ENCODE peak calls at places on chromosome 6, in nine cellular contexts. B, H, E, Q, F, M, N, P and G are unnamed samples.

GRCh38 chr6:18823782-18824386 is 436.7 kb downstream of the RNF144B start:
- DNase-seq in N (peak; percentile 33), E (peak; percentile 74), B (peak; percentile 3), H (no peak), P (no peak), Q (peak; percentile 89), M (peak; percentile 84), F (peak; percentile 7), G (peak; percentile 49)

GRCh38 chr6:159061805-159062563 is 17.2 kb upstream of the TAGAP start:
- DNase-seq in F (no peak), Q (no peak), P (no peak), H (no peak), N (no peak), B (no peak), M (no peak), E (no peak), G (no peak)

GRCh38 chr6:7419065-7419464 is 29.5 kb downstream of the RIOK1 start:
- DNase-seq in P (no peak), H (no peak), M (no peak), F (no peak), Q (no peak), E (no peak), B (no peak), N (peak; percentile 69), G (no peak)

GRCh38 chr6:43386492-43386891 is 17.0 kb upstream of the ZNF318 start:
- DNase-seq in P (no peak), F (no peak), Q (no peak), E (no peak), M (no peak), B (peak; percentile 52), H (no peak), N (peak; percentile 21), G (no peak)

GRCh38 chr6:33298773-33299236 is at the start of gene RGL2:
- DNase-seq in N (no peak), M (peak; percentile 88), P (no peak), B (peak; percentile 78), H (no peak), E (no peak), F (no peak), Q (peak; percentile 52), G (peak; percentile 87)

GRCh38 chr6:73565767-73566485 is 45.1 kb upstream of the EEF1A1 start:
- DNase-seq in M (no peak), E (no peak), F (no peak), B (no peak), H (no peak), P (no peak), N (peak; percentile 86), Q (peak; percentile 96), G (no peak)

GRCh38 chr6:52995913-52996685 is 1.0 kb upstream of the GSTA4 start:
- DNase-seq in M (peak; percentile 79), H (peak; percentile 13), P (peak; percentile 51), B (peak; percentile 20), E (peak; percentile 76), F (peak; percentile 89), N (peak; percentile 76), Q (peak; percentile 54), G (peak; percentile 24)

GRCh38 chr6:18978330-18979128 is 591.4 kb downstream of the RNF144B start:
- DNase-seq in E (no peak), M (no peak), B (no peak), P (no peak), H (no peak), N (peak; percentile 29), Q (peak; percentile 67), F (no peak), G (no peak)

GRCh38 chr6:85544776-85545175 is 48.9 kb downstream of the SNX14 start:
- DNase-seq in F (no peak), B (no peak), Q (no peak), N (no peak), E (no peak), H (no peak), M (no peak), P (no peak), G (no peak)

GRCh38 chr6:39568896-39569295 is 156.3 kb downstream of the KIF6 start:
- DNase-seq in E (no peak), P (no peak), F (no peak), N (no peak), M (no peak), H (no peak), Q (no peak), B (no peak), G (no peak)

GRCh38 chr6:89731924-89732568 is 87.5 kb downstream of the MDN1 start:
- DNase-seq in H (no peak), E (no peak), N (no peak), M (no peak), P (no peak), Q (no peak), B (no peak), F (no peak), G (no peak)

GRCh38 chr6:169452117-169452868 is 198.6 kb upstream of the THBS2 start:
- DNase-seq in F (peak; percentile 75), P (no peak), Q (no peak), E (peak; percentile 45), H (no peak), M (peak; percentile 90), N (no peak), B (peak; percentile 57), G (no peak)

GRCh38 chr6:55694148-55694547 is 115.2 kb upstream of the HMGCLL1 start:
- DNase-seq in P (no peak), Q (peak; percentile 82), N (no peak), M (no peak), E (no peak), F (no peak), H (no peak), B (no peak), G (no peak)

GRCh38 chr6:53979468-53980067 is 131.7 kb upstream of the MLIP start:
- DNase-seq in N (peak; percentile 43), E (peak; percentile 46), Q (peak; percentile 76), H (peak; percentile 11), P (no peak), B (peak; percentile 23), M (peak; percentile 37), F (peak; percentile 33), G (peak; percentile 22)

GRCh38 chr6:33740204-33740608 is 6.5 kb downstream of the IP6K3 start:
- DNase-seq in N (peak; percentile 45), B (no peak), Q (no peak), H (no peak), E (no peak), F (no peak), P (no peak), M (no peak), G (no peak)

GRCh38 chr6:159059099-159059498 is 14.3 kb upstream of the TAGAP start:
- DNase-seq in E (no peak), Q (no peak), M (no peak), H (no peak), F (no peak), P (no peak), N (no peak), B (no peak), G (no peak)

GRCh38 chr6:131765081-131765852 is 42.6 kb upstream of the ENPP1 start:
- DNase-seq in P (no peak), F (no peak), Q (no peak), M (no peak), H (no peak), N (peak; percentile 83), B (no peak), E (no peak), G (no peak)

GRCh38 chr6:73870907-73871306 is 174.9 kb downstream of the CD109 start:
- DNase-seq in E (no peak), B (no peak), Q (no peak), F (no peak), M (no peak), P (no peak), N (no peak), H (no peak), G (no peak)

GRCh38 chr6:71396410-71396801 is 107.8 kb downstream of the OGFRL1 start:
- DNase-seq in P (peak; percentile 16), F (no peak), E (no peak), M (no peak), H (no peak), N (no peak), Q (no peak), B (no peak), G (no peak)

GRCh38 chr6:71393471-71393870 is 104.9 kb downstream of the OGFRL1 start:
- DNase-seq in Q (no peak), M (no peak), H (no peak), E (no peak), N (no peak), P (no peak), B (no peak), F (no peak), G (no peak)

GRCh38 chr6:71392286-71392685 is 103.7 kb downstream of the OGFRL1 start:
- DNase-seq in M (no peak), Q (no peak), H (no peak), N (no peak), F (no peak), B (no peak), E (no peak), P (no peak), G (no peak)

GRCh38 chr6:71395731-71396409 is 107.3 kb downstream of the OGFRL1 start:
- DNase-seq in M (no peak), F (no peak), H (no peak), N (no peak), B (no peak), Q (no peak), P (no peak), E (no peak), G (no peak)

DNA sequence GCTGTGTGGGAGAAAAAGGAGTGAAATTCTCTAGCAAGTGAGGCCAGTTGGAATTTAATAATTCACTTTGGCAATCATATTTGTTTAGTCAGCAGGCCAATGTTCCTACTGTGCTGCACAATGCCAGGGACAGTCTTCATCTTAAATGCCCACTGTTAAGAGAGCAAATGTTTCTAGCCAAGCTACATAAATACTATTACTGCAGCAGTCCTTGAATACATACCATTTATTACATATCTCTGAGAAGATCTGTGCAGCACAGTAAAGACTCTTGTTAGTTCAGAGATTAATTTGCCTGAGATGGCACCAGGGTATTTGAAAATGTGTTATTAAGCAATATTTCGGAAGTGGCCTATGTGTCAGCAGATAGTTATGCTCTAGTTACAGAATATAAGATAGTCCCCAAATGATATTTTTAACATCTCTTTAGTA is 105.4 kb downstream of the OGFRL1 start:
- DNase-seq in M (no peak), H (no peak), B (no peak), N (no peak), P (no peak), F (no peak), Q (no peak), E (no peak), G (no peak)
- TF ChIP-seq REST in M (no peak), H (no peak), B (no peak), N (no peak), P (no peak), F (no peak), Q (no peak), E (no peak), G (no peak)

GRCh38 chr6:154814063-154814462 is 80.8 kb downstream of the SCAF8 start:
- DNase-seq in Q (no peak), B (no peak), H (no peak), F (no peak), E (no peak), N (no peak), M (no peak), P (peak; percentile 52), G (no peak)
- H3K4me3 ChIP-seq in Q (no peak overlapping the region), B (no peak overlapping the region), H (no peak overlapping the region), F (no peak overlapping the region), E (no peak overlapping the region), N (no peak overlapping the region), M (no peak overlapping the region), P (no peak overlapping the region), G (no peak overlapping the region)

GRCh38 chr6:142009647-142010046 is 123.1 kb upstream of the GJE1 start:
- DNase-seq in B (no peak), H (no peak), M (peak; percentile 79), E (peak; percentile 98), Q (no peak), F (no peak), P (no peak), N (no peak), G (no peak)
- H3K27ac ChIP-seq in B (no peak overlapping the region), H (no peak overlapping the region), M (peak overlapping the region; percentile 50), E (peak overlapping the region; percentile 91), Q (no peak overlapping the region), F (peak overlapping the region; percentile 39), P (no peak overlapping the region), N (no peak overlapping the region), G (no peak overlapping the region)

GRCh38 chr6:136439514-136440186 is 110.6 kb downstream of the MAP7 start:
- DNase-seq in E (no peak), B (no peak), Q (no peak), H (no peak), F (no peak), M (no peak), P (no peak), N (no peak), G (no peak)
- TF ChIP-seq REST in E (no peak), B (no peak), Q (no peak), H (no peak), F (no peak), M (no peak), P (no peak), N (no peak), G (no peak)